ENCODE peak calls at places on chromosomes 12 and 14, in seven cellular contexts. G, T, U, Q, D, J and V are unnamed samples. For H3K27me3 and H3K4me1, the result is how much of the 10 kb centered on the place peaks cover.

GRCh38 chr12:123264642-123265041 is 7.0 kb downstream of the CDK2AP1 start:
- DNase-seq in D (no peak), Q (no peak), U (no peak), T (no peak), J (peak), G (no peak), V (no peak)

GRCh38 chr12:19959353-19959752 is 409.0 kb upstream of the PDE3A start:
- DNase-seq in G (no peak), U (no peak), Q (peak), T (no peak), D (no peak), J (no peak), V (no peak)

GRCh38 chr14:104107101-104107581 is 21.6 kb downstream of the ASPG start:
- DNase-seq in T (no peak), D (no peak), G (no peak), Q (no peak), U (no peak), J (no peak), V (no peak)

GRCh38 chr12:4957781-4958180 is 48.1 kb downstream of the KCNA1 start:
- DNase-seq in T (no peak), G (no peak), D (no peak), Q (no peak), J (no peak), U (no peak), V (no peak)

GRCh38 chr14:72613975-72614319 is 280.0 kb downstream of the DPF3 start:
- DNase-seq in T (no peak), J (no peak), U (no peak), Q (no peak), D (no peak), G (no peak), V (no peak)

GRCh38 chr12:72236071-72236705 is 36.0 kb upstream of the TRHDE start:
- DNase-seq in J (no peak), T (peak), G (no peak), U (no peak), D (no peak), Q (peak), V (peak)

GRCh38 chr12:75720807-75721206 is 209.4 kb upstream of the KRR1 start:
- DNase-seq in U (no peak), T (no peak), D (peak), G (no peak), J (no peak), Q (no peak), V (peak)

GRCh38 chr12:107372229-107372658 is 278.9 kb upstream of the CRY1 start:
- DNase-seq in G (no peak), J (no peak), U (no peak), D (no peak), Q (peak), T (peak), V (peak)

GRCh38 chr14:31941487-31941886 is 135.6 kb upstream of the ARHGAP5 start:
- DNase-seq in D (no peak), J (peak), T (no peak), G (no peak), U (no peak), Q (no peak), V (no peak)

GRCh38 chr12:41992029-41992428 is 152.6 kb downstream of the GXYLT1 start:
- DNase-seq in J (no peak), U (no peak), G (no peak), T (no peak), D (no peak), Q (no peak), V (no peak)

GRCh38 chr12:13288937-13289643 is 92.6 kb downstream of the EMP1 start:
- DNase-seq in G (no peak), Q (no peak), U (no peak), J (no peak), T (no peak), D (peak), V (no peak)

DNA sequence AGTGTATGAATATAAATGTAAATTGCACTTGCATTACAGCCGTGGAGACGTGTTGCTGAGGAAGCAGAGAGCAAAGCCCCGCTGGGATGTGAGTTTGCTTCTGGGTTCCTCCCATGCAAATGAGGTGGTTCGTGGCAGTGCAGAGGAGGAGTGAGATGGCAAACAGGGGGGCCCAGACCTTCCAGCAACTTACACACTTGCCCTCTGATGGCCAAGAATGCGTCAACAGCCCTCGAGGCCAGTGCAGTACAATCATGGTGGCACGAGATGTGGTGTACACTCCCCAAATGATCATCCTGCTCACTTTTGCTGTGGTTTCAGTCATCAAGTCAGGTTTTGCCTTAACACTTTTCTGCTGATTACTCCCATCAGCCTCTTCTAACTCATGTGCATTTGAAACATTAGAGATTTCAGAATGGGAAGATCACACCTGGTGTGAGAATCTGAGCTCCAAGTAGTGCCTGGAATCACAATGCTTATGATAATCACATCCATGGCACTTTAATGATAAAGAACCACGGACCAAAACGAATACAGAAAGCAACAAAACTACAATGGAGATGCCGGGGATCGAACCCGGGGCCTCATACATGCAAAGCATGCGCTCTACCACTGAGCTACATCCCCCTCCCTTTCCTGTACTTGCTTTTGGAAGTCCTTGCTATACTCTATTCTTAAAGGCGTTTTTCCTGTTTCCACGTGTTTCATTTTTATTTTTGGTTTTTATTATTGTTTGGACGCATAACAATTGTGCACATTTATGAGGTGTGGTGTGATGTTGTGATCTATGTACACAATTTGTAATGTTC is 7.0 kb upstream of the UBC start:
- DNase-seq in T (peak), Q (peak), U (peak), D (peak), J (peak), G (peak), V (peak)
- TF ChIP-seq CTCF in T (no peak), Q (no peak), U (no peak), D (no peak), J (no peak), G (no peak), V (no peak)

DNA sequence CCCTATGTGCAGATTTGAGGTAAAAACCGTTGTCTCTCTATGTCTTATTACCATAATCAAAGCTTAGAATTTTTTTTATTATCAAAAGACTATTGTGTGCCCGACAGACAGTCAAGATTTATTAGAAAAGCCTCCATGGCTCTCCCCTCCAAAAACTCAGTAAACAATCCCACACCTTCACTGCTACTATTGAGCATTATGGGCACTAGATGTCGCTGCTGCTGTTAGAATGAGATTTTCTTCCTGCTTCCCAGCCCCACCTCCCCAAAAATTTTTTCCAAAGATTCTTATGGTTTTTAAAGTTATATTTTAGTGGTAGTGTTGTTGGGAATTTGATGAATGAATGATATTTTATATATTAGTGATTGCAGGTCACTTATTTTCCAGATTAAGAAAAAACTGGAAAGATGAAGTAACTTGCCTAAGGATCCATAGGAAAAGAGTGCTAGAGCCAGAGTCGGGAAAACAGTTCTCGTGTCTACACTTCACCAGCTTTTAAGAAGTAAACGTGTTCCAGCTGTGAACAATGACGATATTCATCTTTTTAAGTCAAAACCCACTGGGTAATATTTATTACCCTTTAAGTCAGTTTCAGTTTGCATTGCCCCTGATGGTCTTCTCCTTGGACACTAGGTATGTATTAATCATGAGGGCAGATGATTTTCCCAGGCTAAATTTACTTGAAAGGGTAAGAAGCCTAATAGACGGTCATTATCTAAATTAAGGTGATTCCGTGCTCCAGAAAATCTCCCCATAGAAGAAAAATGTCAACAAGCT is 12.2 kb upstream of the FOXG1 start:
- DNase-seq in U (no peak), G (peak), Q (peak), D (peak), T (no peak), J (peak), V (peak)
- H3K27me3 ChIP-seq in U (half or more), G (under half), Q (under half), D (under half), T (under half), J (under half), V (half or more)

GRCh38 chr14:74571441-74571841 is 40.6 kb downstream of the LTBP2 start:
- DNase-seq in U (no peak), J (no peak), G (no peak), D (no peak), Q (peak), T (peak), V (no peak)

GRCh38 chr14:74569387-74569786 is 42.6 kb downstream of the LTBP2 start:
- DNase-seq in J (no peak), Q (no peak), T (no peak), U (no peak), G (no peak), D (no peak), V (no peak)

GRCh38 chr14:74568896-74569295 is 43.1 kb downstream of the LTBP2 start:
- DNase-seq in T (no peak), G (no peak), U (no peak), D (no peak), J (no peak), Q (no peak), V (no peak)

GRCh38 chr14:74570696-74571095 is 41.3 kb downstream of the LTBP2 start:
- DNase-seq in J (no peak), T (no peak), D (no peak), G (no peak), Q (no peak), U (no peak), V (no peak)

DNA sequence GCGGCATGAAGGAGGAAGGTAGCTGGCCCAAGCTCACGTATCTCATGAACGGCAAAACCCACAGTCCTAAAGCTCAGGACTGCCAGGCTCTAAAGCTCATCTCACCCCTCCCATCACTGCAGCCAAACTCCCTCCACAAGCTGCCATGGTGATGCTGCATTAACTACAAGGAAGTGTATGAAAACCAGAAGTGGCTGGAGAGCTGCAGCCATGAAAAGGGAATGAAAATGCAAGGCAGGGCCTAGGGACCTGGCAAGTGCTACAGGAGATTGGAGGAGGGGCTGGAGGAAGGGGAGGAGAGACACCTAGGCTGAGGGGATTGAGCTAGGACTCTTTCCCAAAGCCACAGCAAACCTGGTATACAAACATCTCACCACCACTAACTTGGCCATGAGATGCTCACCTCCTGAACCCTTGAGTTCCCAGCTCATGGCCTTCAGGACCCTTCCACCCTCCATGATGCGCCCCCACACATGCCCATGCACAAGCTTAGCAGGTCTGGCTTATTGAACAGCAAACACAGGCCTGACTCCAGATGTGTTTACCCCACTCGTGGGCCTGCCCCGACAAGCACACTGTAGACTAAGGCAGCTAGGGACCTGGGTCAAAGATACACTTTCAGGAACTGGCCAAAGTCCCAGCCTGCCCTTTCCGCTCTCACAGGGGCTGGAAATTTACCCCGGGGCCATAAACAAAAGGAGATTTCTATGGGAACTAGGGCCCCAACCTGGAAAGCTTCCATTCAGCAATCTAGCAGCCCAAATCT is 42.0 kb downstream of the LTBP2 start:
- DNase-seq in G (no peak), D (no peak), Q (peak), U (no peak), J (peak), T (no peak), V (peak)
- H3K4me1 ChIP-seq in G (under half), D (under half), Q (half or more), U (under half), J (under half), T (half or more), V (half or more)

DNA sequence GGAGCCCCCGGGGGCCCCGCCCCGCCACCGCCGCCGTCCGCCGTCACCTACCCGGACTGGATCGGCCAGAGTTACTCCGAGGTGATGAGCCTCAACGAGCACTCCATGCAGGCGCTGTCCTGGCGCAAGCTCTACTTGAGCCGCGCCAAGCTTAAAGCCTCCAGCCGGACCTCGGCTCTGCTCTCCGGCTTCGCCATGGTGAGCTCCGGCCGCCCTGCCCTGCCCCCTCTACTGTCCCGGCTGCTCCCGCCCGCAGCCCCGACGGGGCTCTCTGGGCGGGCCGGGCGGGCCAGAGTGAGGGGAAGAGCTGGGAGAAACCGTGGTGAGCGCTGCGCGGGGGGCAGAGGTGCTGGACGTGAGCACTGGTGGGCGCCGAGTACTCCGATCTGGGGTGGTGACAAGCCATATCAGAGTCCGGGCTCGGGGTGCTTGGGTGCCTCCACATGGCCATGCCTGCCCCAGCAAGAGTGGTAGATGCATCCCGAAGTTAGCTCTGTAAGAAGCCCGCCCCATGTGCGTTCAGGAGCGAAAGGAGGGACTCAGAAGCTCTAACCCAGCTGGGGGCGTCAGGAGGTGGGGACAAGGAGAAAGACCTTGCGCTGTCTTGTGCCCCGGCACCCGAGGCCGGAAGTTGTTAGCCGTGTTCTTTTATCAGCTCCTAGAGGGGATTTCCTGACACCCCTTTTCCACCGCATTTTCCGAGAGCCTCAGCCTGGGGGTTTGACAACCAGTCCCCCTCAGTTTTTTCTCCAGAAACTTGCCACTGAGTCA is 708 bp downstream of the ORAI1 start:
- DNase-seq in D (peak), Q (peak), G (peak), U (peak), J (peak), T (peak), V (peak)
- TF ChIP-seq CTCF in D (no peak), Q (peak), G (no peak), U (peak), J (peak), T (no peak), V (peak)

GRCh38 chr14:88325883-88326282 is 2.8 kb upstream of the KCNK10 start:
- DNase-seq in D (no peak), U (no peak), J (no peak), T (no peak), G (no peak), Q (no peak), V (no peak)

GRCh38 chr14:88321692-88322504 is 1.2 kb downstream of the KCNK10 start:
- DNase-seq in U (no peak), G (no peak), D (no peak), Q (no peak), J (no peak), T (no peak), V (no peak)

GRCh38 chr14:88323086-88323519 is at the start of gene KCNK10:
- DNase-seq in T (peak), Q (no peak), J (no peak), G (no peak), D (no peak), U (no peak), V (no peak)

GRCh38 chr14:88323520-88324199 is 591 bp upstream of the KCNK10 start:
- DNase-seq in T (no peak), Q (peak), D (peak), J (no peak), U (no peak), G (peak), V (no peak)

DNA sequence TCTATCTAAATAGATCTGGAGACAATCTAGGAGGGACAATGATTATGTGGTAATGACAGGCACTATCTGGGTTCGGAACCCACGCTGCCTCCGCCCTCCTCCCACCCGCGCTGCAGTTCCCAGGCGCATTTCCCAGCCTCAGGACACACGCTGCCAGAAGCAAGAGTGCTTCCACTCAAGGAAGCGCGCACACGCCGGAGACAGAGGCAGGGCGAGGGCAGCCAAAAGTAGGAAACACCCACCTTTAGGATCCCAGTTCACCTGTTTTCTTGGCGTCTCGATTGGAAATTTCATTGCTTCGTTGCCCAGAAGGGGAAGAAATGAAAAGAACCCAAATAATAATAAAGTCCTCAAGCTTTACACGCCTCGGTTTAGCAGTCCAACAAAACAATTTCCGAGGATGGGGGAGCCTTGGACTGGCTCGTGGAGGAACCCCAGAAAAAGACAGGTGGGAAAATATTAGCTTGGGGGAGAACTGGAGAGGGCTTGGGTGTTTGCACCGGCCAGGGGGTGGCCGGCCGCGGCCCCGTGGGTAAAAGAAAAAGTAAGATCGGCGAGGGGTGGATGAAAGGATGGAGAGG is 474 bp downstream of the KCNK10 start:
- DNase-seq in Q (no peak), J (no peak), U (no peak), D (no peak), T (no peak), G (no peak), V (no peak)
- H3K27me3 ChIP-seq in Q (half or more), J (half or more), U (half or more), D (under half), T (half or more), G (under half), V (half or more)